ENCODE peak calls at places on chromosomes 5 and 9, in seven cellular contexts. One of them, this sample, is unnamed.

GRCh38 chr9:37262410-37262809 is 142.0 kb downstream of the ZCCHC7 start:
- DNase-seq in CD8-positive, alpha-beta T cell: no peak
- DNase-seq in NCI-H2171: no peak
- DNase-seq in WTC11: peak
- DNase-seq in AG08396: peak
- DNase-seq in SHP77: no peak
- DNase-seq in AG10803: peak
- DNase-seq in this sample: peak

GRCh38 chr5:1429501-1429900 is 15.7 kb downstream of the SLC6A3 start:
- DNase-seq in CD8-positive, alpha-beta T cell: no peak
- DNase-seq in NCI-H2171: no peak
- DNase-seq in WTC11: no peak
- DNase-seq in AG08396: no peak
- DNase-seq in SHP77: no peak
- DNase-seq in AG10803: no peak
- DNase-seq in this sample: no peak

GRCh38 chr9:129834489-129835127 is 467 bp downstream of the C9orf78 start:
- DNase-seq in CD8-positive, alpha-beta T cell: peak
- DNase-seq in NCI-H2171: no peak
- DNase-seq in WTC11: no peak
- DNase-seq in AG08396: peak
- DNase-seq in SHP77: no peak
- DNase-seq in AG10803: no peak
- DNase-seq in this sample: peak

GRCh38 chr9:73038613-73039012 is 85.8 kb upstream of the ALDH1A1 start:
- DNase-seq in CD8-positive, alpha-beta T cell: no peak
- DNase-seq in NCI-H2171: no peak
- DNase-seq in WTC11: peak
- DNase-seq in AG08396: peak
- DNase-seq in SHP77: no peak
- DNase-seq in AG10803: peak
- DNase-seq in this sample: peak

GRCh38 chr5:93162201-93162654 is 418.8 kb downstream of the NR2F1-AS1 start:
- DNase-seq in CD8-positive, alpha-beta T cell: no peak
- DNase-seq in NCI-H2171: peak
- DNase-seq in WTC11: no peak
- DNase-seq in AG08396: no peak
- DNase-seq in SHP77: no peak
- DNase-seq in AG10803: peak
- DNase-seq in this sample: peak

GRCh38 chr5:155136451-155136850 is 122.9 kb downstream of the KIF4B start:
- DNase-seq in CD8-positive, alpha-beta T cell: no peak
- DNase-seq in NCI-H2171: no peak
- DNase-seq in WTC11: no peak
- DNase-seq in AG08396: no peak
- DNase-seq in SHP77: no peak
- DNase-seq in AG10803: no peak
- DNase-seq in this sample: no peak

GRCh38 chr9:25724424-25724823 is 46.2 kb upstream of the TUSC1 start:
- DNase-seq in CD8-positive, alpha-beta T cell: no peak
- DNase-seq in NCI-H2171: no peak
- DNase-seq in WTC11: no peak
- DNase-seq in AG08396: peak
- DNase-seq in SHP77: no peak
- DNase-seq in AG10803: peak
- DNase-seq in this sample: no peak

GRCh38 chr9:80922544-80922943 is 766.8 kb downstream of the TLE1 start:
- DNase-seq in CD8-positive, alpha-beta T cell: no peak
- DNase-seq in NCI-H2171: no peak
- DNase-seq in WTC11: no peak
- DNase-seq in AG08396: no peak
- DNase-seq in SHP77: no peak
- DNase-seq in AG10803: no peak
- DNase-seq in this sample: no peak

GRCh38 chr5:77200663-77201062 is 9.8 kb upstream of the PDE8B start:
- DNase-seq in CD8-positive, alpha-beta T cell: no peak
- DNase-seq in NCI-H2171: no peak
- DNase-seq in WTC11: no peak
- DNase-seq in AG08396: no peak
- DNase-seq in SHP77: no peak
- DNase-seq in AG10803: no peak
- DNase-seq in this sample: no peak

GRCh38 chr5:14557840-14558239 is 23.8 kb upstream of the OTULINL start:
- DNase-seq in CD8-positive, alpha-beta T cell: no peak
- DNase-seq in NCI-H2171: peak
- DNase-seq in WTC11: no peak
- DNase-seq in AG08396: no peak
- DNase-seq in SHP77: no peak
- DNase-seq in AG10803: no peak
- DNase-seq in this sample: no peak

GRCh38 chr9:6632516-6633328 is 12.8 kb downstream of the GLDC start:
- DNase-seq in CD8-positive, alpha-beta T cell: no peak
- DNase-seq in NCI-H2171: no peak
- DNase-seq in WTC11: peak
- DNase-seq in AG08396: no peak
- DNase-seq in SHP77: no peak
- DNase-seq in AG10803: no peak
- DNase-seq in this sample: no peak

GRCh38 chr5:38697013-38697412 is 140.6 kb upstream of the LIFR start:
- DNase-seq in CD8-positive, alpha-beta T cell: no peak
- DNase-seq in NCI-H2171: no peak
- DNase-seq in WTC11: no peak
- DNase-seq in AG08396: no peak
- DNase-seq in SHP77: no peak
- DNase-seq in AG10803: peak
- DNase-seq in this sample: no peak